ENCODE peak calls at places on chromosome 21, in nine cellular contexts. Z, L, Q, E, W, V, A, S and J are unnamed samples.

GRCh38 chr21:32595431-32595830 is 10.1 kb upstream of the TCP10L start:
- DNase-seq in Z (no peak), L (no peak), Q (no peak), E (no peak), W (no peak), V (no peak), A (no peak), S (no peak), J (no peak)

GRCh38 chr21:28104346-28104745 is 888.3 kb downstream of the LTN1 start:
- DNase-seq in Z (no peak), L (no peak), Q (no peak), E (no peak), W (no peak), V (no peak), A (no peak), S (no peak), J (no peak)

GRCh38 chr21:46171996-46172862 is 12.0 kb downstream of the SPATC1L start:
- DNase-seq in Z (no peak), L (no peak), Q (peak), E (no peak), W (peak), V (no peak), A (no peak), S (no peak), J (no peak)

GRCh38 chr21:25307489-25307888 is 299.8 kb downstream of the MRPL39 start:
- DNase-seq in Z (peak), L (peak), Q (no peak), E (no peak), W (no peak), V (no peak), A (no peak), S (no peak), J (no peak)

GRCh38 chr21:34204021-34204420 is 130.6 kb downstream of the MRPS6 start:
- DNase-seq in Z (no peak), L (no peak), Q (no peak), E (no peak), W (no peak), V (no peak), A (no peak), S (peak), J (no peak)

GRCh38 chr21:35423694-35424093 is 374.6 kb upstream of the RUNX1 start:
- DNase-seq in Z (no peak), L (no peak), Q (no peak), E (no peak), W (no peak), V (no peak), A (no peak), S (no peak), J (no peak)

GRCh38 chr21:18951291-18952038 is 547.9 kb upstream of the TMPRSS15 start:
- DNase-seq in Z (no peak), L (no peak), Q (peak), E (peak), W (no peak), V (no peak), A (no peak), S (no peak), J (peak)

GRCh38 chr21:25412090-25412489 is 195.2 kb downstream of the MRPL39 start:
- DNase-seq in Z (peak), L (no peak), Q (no peak), E (no peak), W (no peak), V (no peak), A (no peak), S (no peak), J (no peak)

GRCh38 chr21:45482899-45483821 is 59.1 kb downstream of the SLC19A1 start:
- DNase-seq in Z (no peak), L (no peak), Q (no peak), E (peak), W (peak), V (no peak), A (no peak), S (no peak), J (no peak)

GRCh38 chr21:42279888-42280287 is 35.3 kb downstream of the TFF3 start:
- DNase-seq in Z (no peak), L (no peak), Q (no peak), E (no peak), W (no peak), V (no peak), A (no peak), S (no peak), J (no peak)

GRCh38 chr21:45011426-45011825 is 63.0 kb upstream of the ADARB1 start:
- DNase-seq in Z (no peak), L (no peak), Q (no peak), E (no peak), W (no peak), V (no peak), A (no peak), S (peak), J (no peak)